ENCODE peak calls at places on chromosome 18, in five cellular contexts. I, F, C, S and Z are unnamed samples.

GRCh38 chr18:27860701-27861107 is 316.2 kb downstream of the CDH2 start:
- DNase-seq in S (peak; percentile 47), F (no peak), I (no peak), C (no peak), Z (no peak)

GRCh38 chr18:14971461-14972185 is 223.7 kb downstream of the ANKRD30B start:
- DNase-seq in S (no peak), I (no peak), C (no peak), F (no peak), Z (no peak)

GRCh38 chr18:21383031-21383430 is 141.0 kb downstream of the GREB1L start:
- DNase-seq in F (no peak), S (no peak), C (no peak), I (no peak), Z (no peak)

GRCh38 chr18:37499008-37499407 is 66.6 kb downstream of the CELF4 start:
- DNase-seq in F (no peak), S (no peak), I (peak; percentile 38), C (no peak), Z (no peak)

GRCh38 chr18:13513015-13513414 is 213.3 kb downstream of the FAM210A start:
- DNase-seq in I (peak; percentile 21), C (no peak), S (no peak), F (no peak), Z (peak; percentile 34)

GRCh38 chr18:7273301-7273911 is 42.5 kb downstream of the LRRC30 start:
- DNase-seq in F (no peak), S (peak; percentile 74), I (peak; percentile 15), C (no peak), Z (peak; percentile 75)

GRCh38 chr18:26386421-26386820 is 160.2 kb downstream of the TAF4B start:
- DNase-seq in I (no peak), C (no peak), F (no peak), S (no peak), Z (no peak)

GRCh38 chr18:11387880-11388279 is 221.5 kb upstream of the SLC35G4 start:
- DNase-seq in I (peak; percentile 46), S (peak; percentile 61), C (peak; percentile 46), F (peak; percentile 35), Z (peak; percentile 73)

GRCh38 chr18:55781481-55781957 is 193.5 kb upstream of the TCF4 start:
- DNase-seq in F (peak; percentile 7), S (peak; percentile 79), C (peak; percentile 83), I (peak; percentile 72), Z (peak; percentile 67)

GRCh38 chr18:28725876-28726275 is 548.9 kb upstream of the CDH2 start:
- DNase-seq in S (peak; percentile 6), I (no peak), C (no peak), F (no peak), Z (no peak)

GRCh38 chr18:832085-832681 is 20.1 kb upstream of the YES1 start:
- DNase-seq in C (peak; percentile 87), F (no peak), I (peak; percentile 48), S (peak; percentile 30), Z (no peak)

GRCh38 chr18:25298853-25299274 is 53.1 kb downstream of the ZNF521 start:
- DNase-seq in I (no peak), C (no peak), S (peak; percentile 98), F (no peak), Z (peak; percentile 65)

GRCh38 chr18:13283746-13284145 is 65.2 kb downstream of the LDLRAD4 start:
- DNase-seq in I (no peak), S (no peak), C (no peak), F (no peak), Z (no peak)

GRCh38 chr18:11689031-11689971 is at the start of gene GNAL:
- DNase-seq in C (peak; percentile 96), F (peak; percentile 54), I (peak; percentile 95), S (peak; percentile 87), Z (peak; percentile 83)

GRCh38 chr18:69948919-69949537 is 1.4 kb upstream of the CD226 start:
- DNase-seq in C (peak; percentile 14), S (no peak), F (no peak), I (no peak), Z (no peak)

GRCh38 chr18:111292-112014 is 46.9 kb upstream of the USP14 start:
- DNase-seq in S (peak; percentile 17), C (peak; percentile 79), I (peak; percentile 82), F (peak; percentile 33), Z (peak; percentile 68)

GRCh38 chr18:37491526-37491925 is 74.1 kb downstream of the CELF4 start:
- DNase-seq in I (no peak), F (no peak), S (no peak), C (no peak), Z (no peak)

GRCh38 chr18:4605222-4605621 is 150.1 kb upstream of the DLGAP1 start:
- DNase-seq in C (no peak), I (no peak), F (no peak), S (no peak), Z (no peak)

GRCh38 chr18:37452697-37453385 is 112.8 kb downstream of the CELF4 start:
- DNase-seq in I (no peak), S (no peak), C (no peak), F (no peak), Z (no peak)

GRCh38 chr18:74082476-74083070 is 65.1 kb downstream of the FBXO15 start:
- DNase-seq in I (peak; percentile 77), F (peak; percentile 60), C (peak; percentile 83), S (peak; percentile 50), Z (no peak)

GRCh38 chr18:68735498-68736343 is 20.8 kb upstream of the TMX3 start:
- DNase-seq in C (peak; percentile 68), F (peak; percentile 11), I (peak; percentile 52), S (peak; percentile 59), Z (no peak)

GRCh38 chr18:50805732-50806131 is 14.1 kb downstream of the MRO start:
- DNase-seq in C (no peak), I (no peak), F (no peak), S (no peak), Z (no peak)

GRCh38 chr18:33818145-33818544 is 240.1 kb downstream of the ASXL3 start:
- DNase-seq in S (no peak), F (no peak), I (no peak), C (no peak), Z (no peak)

GRCh38 chr18:14086459-14087231 is 45.6 kb downstream of the ZNF519 start:
- DNase-seq in C (peak; percentile 84), F (peak; percentile 2), S (peak; percentile 23), I (peak; percentile 81), Z (no peak)

GRCh38 chr18:12768622-12769021 is 65.8 kb downstream of the PSMG2 start:
- DNase-seq in C (no peak), I (no peak), F (no peak), S (no peak), Z (no peak)

GRCh38 chr18:22189431-22189830 is 20.0 kb downstream of the GATA6 start:
- DNase-seq in F (no peak), S (peak; percentile 46), I (no peak), C (no peak), Z (no peak)

GRCh38 chr18:34576622-34577021 is 133.5 kb upstream of the DTNA start:
- DNase-seq in C (no peak), S (no peak), F (no peak), I (no peak), Z (no peak)

DNA sequence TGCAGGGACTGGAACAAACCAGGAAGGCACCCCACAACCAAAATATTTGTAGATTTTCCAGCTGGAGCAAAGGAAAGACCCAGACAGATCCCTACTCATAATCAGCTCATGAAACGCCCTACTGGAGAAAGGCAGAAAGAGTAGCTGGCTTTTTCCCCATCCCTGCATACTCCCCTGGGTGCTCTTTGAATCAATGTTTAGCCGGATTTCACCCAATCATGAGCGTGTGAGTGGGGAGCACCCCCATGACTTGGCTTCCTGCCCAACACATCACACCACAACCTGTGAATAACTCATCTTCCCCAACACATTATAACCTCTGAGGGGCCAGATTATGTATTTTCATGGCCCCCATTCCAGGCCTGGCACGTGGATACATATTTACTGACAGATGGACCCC is 35.1 kb upstream of the SLC14A1 start:
- DNase-seq in S (no peak), C (no peak), I (no peak), F (no peak), Z (no peak)
- H3K4me1 ChIP-seq in S (peaks cover 19% of the 10 kb centered on the region), C (peaks cover 10% of the 10 kb centered on the region), I (no peaks in the 10 kb centered on the region), F (no peaks in the 10 kb centered on the region), Z (no peaks in the 10 kb centered on the region)

GRCh38 chr18:59219672-59220163 is at the start of gene GRP:
- DNase-seq in F (no peak), S (no peak), C (peak; percentile 59), I (peak; percentile 72), Z (no peak)

GRCh38 chr18:59218018-59218417 is 1.9 kb upstream of the GRP start:
- DNase-seq in C (no peak), S (no peak), I (peak; percentile 16), F (no peak), Z (no peak)

GRCh38 chr18:59220784-59221765 is 1.1 kb downstream of the GRP start:
- DNase-seq in F (no peak), C (peak; percentile 48), I (peak; percentile 59), S (no peak), Z (no peak)

GRCh38 chr18:59222341-59222740 is 2.4 kb downstream of the GRP start:
- DNase-seq in C (no peak), S (no peak), F (no peak), I (no peak), Z (no peak)

GRCh38 chr18:59220164-59220783 is 316 bp downstream of the GRP start:
- DNase-seq in I (peak; percentile 65), S (no peak), F (no peak), C (peak; percentile 68), Z (no peak)
- H3K4me3 ChIP-seq in I (peak overlapping the region; percentile 60), S (no peak overlapping the region), F (no peak overlapping the region), C (peak overlapping the region; percentile 70), Z (no peak overlapping the region)

GRCh38 chr18:76767954-76768353 is 54.4 kb upstream of the ZNF236 start:
- DNase-seq in I (no peak), S (no peak), C (no peak), F (no peak), Z (no peak)
- H3K27ac ChIP-seq in I (no peak overlapping the region), S (no peak overlapping the region), C (no peak overlapping the region), F (no peak overlapping the region), Z (no peak overlapping the region)

GRCh38 chr18:49178736-49179135 is 228.0 kb upstream of the SMAD7 start:
- DNase-seq in I (peak; percentile 28), F (peak; percentile 10), S (peak; percentile 33), C (peak; percentile 25), Z (no peak)
- H3K4me1 ChIP-seq in I (peaks cover 4% of the 10 kb centered on the region), F (peaks cover 17% of the 10 kb centered on the region), S (no peaks in the 10 kb centered on the region), C (no peaks in the 10 kb centered on the region), Z (no peaks in the 10 kb centered on the region)

DNA sequence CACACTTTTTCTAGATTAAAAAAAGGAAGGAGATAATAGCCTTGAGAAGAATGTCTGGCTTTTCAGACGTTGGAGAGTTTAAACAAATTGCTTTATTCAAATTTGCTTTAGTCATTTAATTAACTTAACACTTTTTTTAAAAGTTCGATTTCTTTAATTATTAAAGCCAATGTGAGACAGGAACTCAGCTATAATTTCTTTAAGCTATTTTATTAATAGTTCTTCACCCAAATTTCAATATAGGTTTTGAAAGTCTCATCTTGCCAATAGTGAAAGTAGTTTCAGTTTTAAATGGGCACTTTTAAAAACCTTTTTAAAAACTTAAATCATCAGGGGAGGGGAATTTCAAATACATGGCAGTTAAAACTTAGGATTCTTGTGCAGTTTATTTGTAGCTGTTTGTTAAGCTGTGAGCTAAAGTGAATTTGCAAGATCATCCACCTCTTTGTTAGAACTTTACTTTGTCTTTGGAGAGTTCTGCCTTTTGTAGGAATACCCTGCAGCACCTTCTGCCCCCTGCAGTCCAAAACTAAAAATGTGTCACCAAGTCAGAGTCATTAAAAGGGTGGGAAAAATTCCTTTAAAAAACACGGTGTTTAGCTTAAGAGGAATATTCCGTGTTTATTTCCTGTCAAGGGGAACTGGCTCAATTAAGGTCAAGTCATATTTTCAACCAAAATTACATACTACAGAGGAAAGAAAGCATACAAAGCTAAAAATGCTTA is 4.6 kb downstream of the TGIF1 start:
- DNase-seq in S (peak; percentile 79), I (peak; percentile 76), F (no peak), C (peak; percentile 84), Z (no peak)
- H3K4me3 ChIP-seq in S (no peak overlapping the region), I (peak overlapping the region; percentile 81), F (peak overlapping the region; percentile 93), C (peak overlapping the region; percentile 83), Z (peak overlapping the region; percentile 97)

GRCh38 chr18:62751977-62752376 is 36.6 kb downstream of the PHLPP1 start:
- DNase-seq in F (no peak), S (peak; percentile 42), C (no peak), I (no peak), Z (no peak)
- H3K27ac ChIP-seq in F (no peak overlapping the region), S (no peak overlapping the region), C (peak overlapping the region; percentile 96), I (peak overlapping the region; percentile 95), Z (no peak overlapping the region)